ENCODE peak calls at places on chromosomes 2 and 18, in seven cellular contexts. S, L, V, X, C, P and M are unnamed samples.

GRCh38 chr2:96091711-96092579 is 24.4 kb downstream of the ADRA2B start:
- DNase-seq in X (no peak), V (no peak), L (peak; percentile 9), P (peak; percentile 5), C (no peak), S (no peak), M (no peak)

GRCh38 chr18:21682276-21683051 is 22.1 kb downstream of the ABHD3 start:
- DNase-seq in X (peak; percentile 67), L (no peak), P (no peak), V (no peak), C (no peak), S (peak; percentile 74), M (no peak)

GRCh38 chr2:69384618-69385081 is 2.4 kb downstream of the GFPT1 start:
- DNase-seq in C (no peak), L (no peak), X (peak; percentile 56), V (no peak), P (no peak), S (no peak), M (no peak)

GRCh38 chr18:57748770-57749603 is 54.1 kb downstream of the ATP8B1 start:
- DNase-seq in P (peak; percentile 9), V (peak; percentile 44), S (peak; percentile 47), L (no peak), C (no peak), X (peak; percentile 69), M (no peak)

GRCh38 chr18:11259421-11259820 is 110.1 kb upstream of the PIEZO2 start:
- DNase-seq in X (no peak), V (no peak), S (no peak), L (peak; percentile 75), P (no peak), C (peak; percentile 22), M (no peak)

GRCh38 chr2:170022692-170023091 is 155.3 kb upstream of the MYO3B start:
- DNase-seq in V (no peak), P (no peak), C (no peak), L (no peak), X (peak; percentile 89), S (no peak), M (no peak)

GRCh38 chr2:131049150-131049718 is 44.0 kb downstream of the FAM168B start:
- DNase-seq in S (no peak), P (no peak), L (no peak), C (no peak), V (no peak), X (no peak), M (no peak)

GRCh38 chr2:70140978-70141753 is 49.7 kb downstream of the C2orf42 start:
- DNase-seq in S (peak; percentile 25), V (no peak), C (peak; percentile 49), P (no peak), L (peak; percentile 73), X (peak; percentile 53), M (no peak)

GRCh38 chr2:23555944-23556343 is 171.0 kb downstream of the KLHL29 start:
- DNase-seq in X (no peak), L (no peak), V (no peak), P (no peak), S (no peak), C (no peak), M (no peak)

GRCh38 chr2:7450188-7451156 is 533.3 kb downstream of the RNF144A start:
- DNase-seq in X (no peak), P (no peak), L (no peak), V (no peak), C (no peak), S (no peak), M (no peak)

GRCh38 chr2:223765221-223765775 is 72.1 kb downstream of the AP1S3 start:
- DNase-seq in X (no peak), L (no peak), V (no peak), S (peak; percentile 87), P (no peak), C (no peak), M (no peak)

GRCh38 chr2:174632847-174633620 is 35.4 kb upstream of the WIPF1 start:
- DNase-seq in P (no peak), C (no peak), X (no peak), S (no peak), L (no peak), V (no peak), M (no peak)

GRCh38 chr2:230925879-230926765 is 1.1 kb upstream of the GPR55 start:
- DNase-seq in P (peak; percentile 59), V (no peak), S (no peak), L (no peak), C (no peak), X (no peak), M (no peak)

GRCh38 chr18:29174891-29175290 is 998.0 kb upstream of the CDH2 start:
- DNase-seq in V (no peak), L (no peak), P (no peak), X (no peak), C (no peak), S (no peak), M (no peak)

GRCh38 chr2:226800941-226801784 is 1.5 kb upstream of the IRS1 start:
- DNase-seq in C (peak; percentile 91), V (peak; percentile 84), L (peak; percentile 88), X (peak; percentile 79), P (peak; percentile 67), S (peak; percentile 62), M (peak; percentile 90)
- TF ChIP-seq POLR2A in C (peak; percentile 86), V (peak; percentile 57), L (peak; percentile 84), X (no peak), P (no peak), S (no peak), M (peak; percentile 47)

DNA sequence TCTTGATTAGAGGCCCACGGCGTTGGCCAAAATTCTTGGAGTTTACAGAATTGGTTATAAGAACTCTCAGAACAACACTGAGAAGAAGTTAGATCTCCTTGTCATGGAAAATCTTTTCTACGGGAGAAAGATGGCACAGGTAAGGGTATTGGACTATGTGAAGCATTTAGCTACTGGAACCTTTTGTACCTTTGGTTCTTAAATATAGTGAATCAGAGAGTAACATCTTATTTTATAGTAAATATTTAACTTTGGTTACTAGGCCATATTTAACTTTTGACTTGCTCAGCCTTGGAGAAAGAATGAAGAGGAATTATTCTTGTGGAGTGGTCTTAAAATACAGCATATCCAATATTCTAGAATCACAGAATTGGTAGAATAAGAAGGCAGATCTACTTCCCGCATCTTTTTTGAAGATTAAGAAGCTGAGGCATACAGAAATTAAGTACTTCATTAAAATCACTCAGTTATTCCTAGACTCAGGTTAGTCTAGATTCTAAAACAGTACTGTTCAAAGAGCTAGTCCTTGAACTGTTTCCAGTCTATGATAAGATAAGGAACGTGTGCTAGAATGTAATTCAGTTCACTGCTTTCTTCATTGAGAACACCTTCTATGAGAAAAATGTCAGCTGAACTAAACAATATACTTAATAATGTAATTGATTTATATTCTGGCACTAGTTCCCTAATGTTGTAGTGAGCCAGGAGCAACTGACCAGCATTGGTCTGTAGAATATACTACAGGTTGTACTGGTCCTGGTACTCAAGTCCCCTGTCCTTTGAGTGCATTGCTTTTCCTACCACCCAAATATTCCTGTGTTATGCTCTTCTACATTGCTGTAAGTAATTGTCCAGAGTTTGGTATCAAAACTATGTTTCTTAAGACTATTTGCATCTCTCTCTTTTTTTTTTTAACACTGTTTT is 53.7 kb upstream of the PTH2R start:
- DNase-seq in L (no peak), X (no peak), C (no peak), P (no peak), V (no peak), S (no peak), M (no peak)
- TF ChIP-seq POLR2A in L (no peak), X (no peak), C (no peak), P (no peak), V (no peak), S (no peak), M (no peak)

DNA sequence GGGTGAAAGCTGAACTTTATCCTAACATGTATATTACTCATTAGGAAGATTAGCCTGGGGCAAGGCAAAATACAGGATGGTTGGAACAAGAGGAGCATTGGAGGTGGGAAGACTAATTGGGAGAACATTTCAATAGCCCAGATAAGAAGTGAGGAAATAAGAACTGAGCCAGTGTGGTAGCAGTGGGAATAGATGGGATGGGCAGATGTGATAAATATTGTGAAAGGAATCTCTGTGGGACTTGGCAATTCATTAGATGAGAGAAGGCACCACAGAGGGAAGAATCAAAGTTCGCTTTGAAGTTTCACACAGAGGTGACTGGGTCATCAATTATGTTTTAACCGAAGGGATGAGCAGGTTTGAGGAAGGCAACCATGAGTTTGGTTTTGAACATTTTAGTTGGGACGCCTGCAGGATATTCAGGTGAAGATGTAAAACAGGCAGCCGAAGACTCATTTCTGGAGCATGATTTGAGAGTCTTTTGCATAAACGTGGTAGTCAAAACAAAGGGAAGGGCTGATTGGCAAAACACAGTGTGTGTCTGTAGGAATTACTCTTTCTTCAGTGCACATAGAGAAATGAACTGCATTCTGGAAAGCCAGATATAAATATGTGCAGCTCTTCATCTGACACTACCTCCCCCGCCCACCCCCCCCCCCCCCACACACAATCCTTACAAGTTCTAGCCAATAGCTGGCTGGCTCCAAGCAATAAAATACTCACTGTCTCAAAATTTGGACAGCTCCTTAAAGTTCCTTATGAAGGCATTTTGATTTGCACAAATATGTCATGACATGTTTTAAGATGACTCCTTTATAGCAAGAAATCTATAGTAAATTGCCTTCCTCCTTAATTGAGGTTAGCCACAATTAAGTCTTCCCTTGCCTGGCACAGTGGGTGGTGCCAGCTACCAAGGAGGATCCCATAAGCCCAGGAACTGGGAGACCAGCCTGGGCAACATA is 1.9 kb upstream of the SLC1A4 start:
- DNase-seq in X (peak; percentile 57), C (no peak), L (no peak), P (no peak), S (peak; percentile 39), V (no peak), M (no peak)
- TF ChIP-seq POLR2A in X (no peak), C (no peak), L (no peak), P (peak; percentile 44), S (no peak), V (no peak), M (no peak)

GRCh38 chr2:237410949-237411635 is 2.9 kb downstream of the COL6A3 start:
- DNase-seq in C (no peak), X (no peak), V (no peak), S (no peak), P (no peak), L (no peak), M (no peak)

GRCh38 chr2:237413293-237414055 is 490 bp downstream of the COL6A3 start:
- DNase-seq in L (no peak), S (no peak), C (no peak), V (no peak), P (no peak), X (no peak), M (no peak)

GRCh38 chr2:237411683-237412349 is 2.1 kb downstream of the COL6A3 start:
- DNase-seq in V (no peak), L (no peak), S (no peak), C (peak; percentile 60), X (peak; percentile 70), P (no peak), M (no peak)

GRCh38 chr2:237412646-237413292 is 1.2 kb downstream of the COL6A3 start:
- DNase-seq in V (no peak), L (no peak), S (no peak), C (peak; percentile 47), P (no peak), X (no peak), M (no peak)

DNA sequence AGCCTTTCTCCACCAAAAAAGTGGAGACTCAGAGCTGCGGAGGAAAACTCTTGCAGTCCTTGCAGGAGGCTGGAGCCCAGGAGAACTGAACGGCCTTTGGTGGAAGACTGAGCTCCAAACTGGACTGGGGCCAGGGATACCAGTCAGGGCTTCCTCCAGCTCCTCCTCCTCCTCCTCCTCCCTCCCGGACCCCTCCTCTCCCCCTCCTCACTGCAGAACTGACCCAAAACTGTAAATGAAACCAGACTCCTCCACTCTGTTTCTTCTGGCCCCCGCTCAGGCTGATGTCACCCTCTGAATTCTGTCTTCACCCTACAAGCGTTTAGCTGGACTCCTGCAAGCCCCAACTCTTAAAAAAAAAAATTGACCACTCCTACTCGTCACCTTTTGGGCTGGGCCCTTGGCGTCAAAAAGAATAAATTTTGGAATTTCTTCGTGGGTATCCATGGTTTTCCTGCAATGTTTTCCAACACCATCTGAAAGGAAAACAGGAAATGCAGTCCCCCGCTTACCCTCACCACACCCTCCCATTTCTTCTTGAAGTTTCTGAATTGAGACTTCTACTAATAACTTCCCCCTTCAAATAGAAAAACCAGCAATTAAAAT is at the start of gene COL6A3:
- DNase-seq in X (peak; percentile 98), P (no peak), L (peak; percentile 29), S (no peak), V (no peak), C (peak; percentile 91), M (no peak)
- TF ChIP-seq POLR2A in X (peak; percentile 98), P (no peak), L (no peak), S (no peak), V (no peak), C (peak; percentile 57), M (peak; percentile 19)